ENCODE peak calls at places on chromosomes 2 and 18, in seven cellular contexts. One of them, this sample, is unnamed.

GRCh38 chr2:76252704-76253103 is 542.0 kb upstream of the GCFC2 start:
- DNase-seq in bronchial epithelial cell: no peak
- DNase-seq in cardiac fibroblast: no peak
- DNase-seq in esophagus squamous epithelium: no peak
- DNase-seq in Calu3: no peak
- DNase-seq in AG04449: no peak
- DNase-seq in GM13977: no peak
- DNase-seq in this sample: no peak

GRCh38 chr2:15242936-15243461 is 318.1 kb downstream of the NBAS start:
- DNase-seq in bronchial epithelial cell: no peak
- DNase-seq in cardiac fibroblast: no peak
- DNase-seq in esophagus squamous epithelium: no peak
- DNase-seq in Calu3: no peak
- DNase-seq in AG04449: no peak
- DNase-seq in GM13977: no peak
- DNase-seq in this sample: peak

GRCh38 chr2:236130349-236130998 is 37.7 kb downstream of the GBX2 start:
- DNase-seq in bronchial epithelial cell: no peak
- DNase-seq in cardiac fibroblast: no peak
- DNase-seq in esophagus squamous epithelium: no peak
- DNase-seq in Calu3: no peak
- DNase-seq in AG04449: no peak
- DNase-seq in GM13977: no peak
- DNase-seq in this sample: no peak

GRCh38 chr2:69816923-69817542 is 12.4 kb upstream of the GMCL1 start:
- DNase-seq in bronchial epithelial cell: peak
- DNase-seq in cardiac fibroblast: peak
- DNase-seq in esophagus squamous epithelium: peak
- DNase-seq in Calu3: peak
- DNase-seq in AG04449: peak
- DNase-seq in GM13977: peak
- DNase-seq in this sample: peak

GRCh38 chr2:172836386-172837200 is 100.9 kb downstream of the RAPGEF4 start:
- DNase-seq in bronchial epithelial cell: peak
- DNase-seq in cardiac fibroblast: peak
- DNase-seq in esophagus squamous epithelium: no peak
- DNase-seq in Calu3: peak
- DNase-seq in AG04449: no peak
- DNase-seq in GM13977: no peak
- DNase-seq in this sample: peak

GRCh38 chr2:204473224-204473623 is 72.1 kb upstream of the PARD3B start:
- DNase-seq in bronchial epithelial cell: no peak
- DNase-seq in cardiac fibroblast: no peak
- DNase-seq in esophagus squamous epithelium: no peak
- DNase-seq in Calu3: no peak
- DNase-seq in AG04449: no peak
- DNase-seq in GM13977: no peak
- DNase-seq in this sample: no peak

GRCh38 chr18:50151876-50152275 is 43.1 kb downstream of the MYO5B start:
- DNase-seq in bronchial epithelial cell: peak
- DNase-seq in cardiac fibroblast: peak
- DNase-seq in esophagus squamous epithelium: no peak
- DNase-seq in Calu3: no peak
- DNase-seq in AG04449: no peak
- DNase-seq in GM13977: no peak
- DNase-seq in this sample: no peak

GRCh38 chr18:79965119-79965902 is 868 bp downstream of the HSBP1L1 start:
- DNase-seq in bronchial epithelial cell: peak
- DNase-seq in cardiac fibroblast: peak
- DNase-seq in esophagus squamous epithelium: no peak
- DNase-seq in Calu3: peak
- DNase-seq in AG04449: no peak
- DNase-seq in GM13977: peak
- DNase-seq in this sample: peak

GRCh38 chr2:85326406-85326945 is 1.3 kb downstream of the TGOLN2 start:
- DNase-seq in bronchial epithelial cell: peak
- DNase-seq in cardiac fibroblast: peak
- DNase-seq in esophagus squamous epithelium: no peak
- DNase-seq in Calu3: no peak
- DNase-seq in AG04449: no peak
- DNase-seq in GM13977: peak
- DNase-seq in this sample: no peak

GRCh38 chr2:150438654-150439053 is 48.8 kb downstream of the RND3 start:
- DNase-seq in bronchial epithelial cell: peak
- DNase-seq in cardiac fibroblast: no peak
- DNase-seq in esophagus squamous epithelium: no peak
- DNase-seq in Calu3: no peak
- DNase-seq in AG04449: no peak
- DNase-seq in GM13977: no peak
- DNase-seq in this sample: no peak

GRCh38 chr2:136281281-136282117 is 163.6 kb upstream of the CXCR4 start:
- DNase-seq in bronchial epithelial cell: no peak
- DNase-seq in cardiac fibroblast: no peak
- DNase-seq in esophagus squamous epithelium: no peak
- DNase-seq in Calu3: no peak
- DNase-seq in AG04449: no peak
- DNase-seq in GM13977: no peak
- DNase-seq in this sample: no peak

GRCh38 chr2:96539215-96539920 is 2.8 kb downstream of the ARID5A start:
- DNase-seq in bronchial epithelial cell: no peak
- DNase-seq in cardiac fibroblast: no peak
- DNase-seq in esophagus squamous epithelium: no peak
- DNase-seq in Calu3: no peak
- DNase-seq in AG04449: no peak
- DNase-seq in GM13977: peak
- DNase-seq in this sample: no peak

GRCh38 chr2:155190342-155190741 is 491.8 kb downstream of the KCNJ3 start:
- DNase-seq in bronchial epithelial cell: no peak
- DNase-seq in cardiac fibroblast: no peak
- DNase-seq in esophagus squamous epithelium: no peak
- DNase-seq in Calu3: no peak
- DNase-seq in AG04449: no peak
- DNase-seq in GM13977: no peak
- DNase-seq in this sample: no peak

GRCh38 chr2:37324786-37325624 is at the start of gene PRKD3:
- DNase-seq in bronchial epithelial cell: peak
- DNase-seq in cardiac fibroblast: peak
- DNase-seq in esophagus squamous epithelium: no peak
- DNase-seq in Calu3: peak
- DNase-seq in AG04449: no peak
- DNase-seq in GM13977: peak
- DNase-seq in this sample: no peak

GRCh38 chr2:16010951-16011620 is 70.7 kb downstream of the MYCN start:
- DNase-seq in bronchial epithelial cell: no peak
- DNase-seq in cardiac fibroblast: no peak
- DNase-seq in esophagus squamous epithelium: no peak
- DNase-seq in Calu3: no peak
- DNase-seq in AG04449: no peak
- DNase-seq in GM13977: no peak
- DNase-seq in this sample: no peak

GRCh38 chr2:225041210-225041870 is 928 bp downstream of the DOCK10 start:
- DNase-seq in bronchial epithelial cell: no peak
- DNase-seq in cardiac fibroblast: peak
- DNase-seq in esophagus squamous epithelium: no peak
- DNase-seq in Calu3: peak
- DNase-seq in AG04449: no peak
- DNase-seq in GM13977: peak
- DNase-seq in this sample: peak

GRCh38 chr18:32200766-32201165 is 10.9 kb downstream of the MEP1B start:
- DNase-seq in bronchial epithelial cell: no peak
- DNase-seq in cardiac fibroblast: no peak
- DNase-seq in esophagus squamous epithelium: no peak
- DNase-seq in Calu3: no peak
- DNase-seq in AG04449: no peak
- DNase-seq in GM13977: no peak
- DNase-seq in this sample: no peak

GRCh38 chr2:178225011-178225817 is 30.9 kb downstream of the OSBPL6 start:
- DNase-seq in bronchial epithelial cell: no peak
- DNase-seq in cardiac fibroblast: peak
- DNase-seq in esophagus squamous epithelium: no peak
- DNase-seq in Calu3: no peak
- DNase-seq in AG04449: no peak
- DNase-seq in GM13977: no peak
- DNase-seq in this sample: peak

DNA sequence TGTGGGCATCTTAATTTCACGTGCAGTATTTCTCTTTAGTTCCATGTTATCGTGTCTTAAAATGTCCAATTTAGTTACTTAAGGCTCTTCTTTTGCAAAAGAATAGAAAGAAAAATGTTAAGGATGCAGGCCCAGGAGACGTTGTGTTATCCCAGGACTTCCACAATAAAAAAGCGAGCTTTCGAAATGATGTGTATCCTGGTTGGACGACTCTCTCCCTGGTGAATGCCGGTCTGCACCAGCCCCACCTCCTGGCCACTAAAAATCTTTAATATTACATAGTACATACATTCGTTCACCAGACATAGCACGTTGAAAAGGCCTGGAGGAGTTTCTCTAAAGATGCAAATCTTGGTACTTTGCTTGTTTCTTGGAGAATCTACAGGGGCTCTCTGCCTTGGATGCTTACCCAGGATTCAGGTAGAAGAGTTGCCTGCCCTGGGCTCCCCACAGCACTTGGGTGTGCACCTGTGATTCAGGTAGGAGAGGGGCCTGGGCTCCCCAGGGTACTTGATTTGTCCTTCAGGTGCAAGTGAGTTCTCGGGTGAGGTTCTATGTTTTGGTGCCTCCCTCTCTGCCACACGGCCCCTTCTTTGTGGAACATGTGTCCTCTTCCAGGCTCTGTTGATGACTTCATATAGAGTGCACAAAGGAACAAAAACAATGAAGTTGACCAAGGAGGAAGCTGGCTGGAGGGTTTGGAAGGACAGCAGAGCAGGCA is 26.6 kb downstream of the TWIST2 start:
- DNase-seq in bronchial epithelial cell: no peak
- DNase-seq in cardiac fibroblast: peak
- DNase-seq in esophagus squamous epithelium: no peak
- DNase-seq in Calu3: no peak
- DNase-seq in AG04449: no peak
- DNase-seq in GM13977: no peak
- DNase-seq in this sample: peak
- TF ChIP-seq CTCF in bronchial epithelial cell: no peak
- TF ChIP-seq CTCF in cardiac fibroblast: no peak
- TF ChIP-seq CTCF in esophagus squamous epithelium: no peak
- TF ChIP-seq CTCF in Calu3: no peak
- TF ChIP-seq CTCF in AG04449: peak
- TF ChIP-seq CTCF in GM13977: no peak
- TF ChIP-seq CTCF in this sample: peak

DNA sequence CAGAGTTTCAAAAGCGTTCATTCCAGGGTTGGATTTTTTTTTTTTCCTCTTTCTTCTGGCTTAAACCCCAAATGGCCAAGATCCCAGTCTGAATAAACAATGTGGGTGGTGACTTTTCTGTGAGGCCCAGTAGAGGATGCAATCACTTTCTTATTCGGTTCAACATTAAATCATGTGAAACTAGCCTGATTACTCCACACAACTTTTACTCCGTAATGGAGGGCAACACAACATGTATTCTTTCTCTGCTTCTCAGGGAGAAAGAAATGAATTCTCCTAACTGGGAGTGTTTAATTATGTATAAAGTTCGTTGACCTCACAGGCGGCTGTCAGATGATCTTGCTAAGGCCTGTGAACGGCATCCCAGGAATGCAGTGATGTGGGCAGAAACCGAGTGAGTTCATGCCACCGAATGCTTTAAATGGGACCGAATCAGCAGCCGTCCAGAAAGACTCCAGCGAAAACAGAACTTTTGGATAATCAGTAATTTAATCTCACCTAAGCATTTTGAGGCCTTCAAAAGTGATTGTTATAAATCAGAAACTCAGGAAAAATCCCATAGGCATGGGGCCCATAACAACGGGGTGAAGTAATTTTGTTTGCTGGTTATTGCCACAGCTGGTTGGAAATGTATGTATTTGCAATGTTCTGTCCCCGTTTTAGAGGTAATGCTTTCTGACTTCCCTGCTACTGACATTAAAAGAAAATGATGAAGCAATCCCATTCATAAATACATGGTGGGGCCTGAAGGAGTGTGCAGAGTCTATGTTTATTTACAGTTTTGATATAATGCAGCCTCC is 81.5 kb downstream of the BCL2 start:
- DNase-seq in bronchial epithelial cell: peak
- DNase-seq in cardiac fibroblast: peak
- DNase-seq in esophagus squamous epithelium: no peak
- DNase-seq in Calu3: peak
- DNase-seq in AG04449: peak
- DNase-seq in GM13977: no peak
- DNase-seq in this sample: peak
- TF ChIP-seq CTCF in bronchial epithelial cell: no peak
- TF ChIP-seq CTCF in cardiac fibroblast: no peak
- TF ChIP-seq CTCF in esophagus squamous epithelium: no peak
- TF ChIP-seq CTCF in Calu3: no peak
- TF ChIP-seq CTCF in AG04449: no peak
- TF ChIP-seq CTCF in GM13977: no peak
- TF ChIP-seq CTCF in this sample: no peak

GRCh38 chr2:134460583-134460998 is 206.7 kb downstream of the MGAT5 start:
- DNase-seq in bronchial epithelial cell: peak
- DNase-seq in cardiac fibroblast: peak
- DNase-seq in esophagus squamous epithelium: no peak
- DNase-seq in Calu3: peak
- DNase-seq in AG04449: no peak
- DNase-seq in GM13977: peak
- DNase-seq in this sample: peak
- TF ChIP-seq CTCF in bronchial epithelial cell: peak
- TF ChIP-seq CTCF in cardiac fibroblast: peak
- TF ChIP-seq CTCF in esophagus squamous epithelium: peak
- TF ChIP-seq CTCF in Calu3: peak
- TF ChIP-seq CTCF in AG04449: peak
- TF ChIP-seq CTCF in GM13977: peak
- TF ChIP-seq CTCF in this sample: peak

GRCh38 chr2:61970807-61971556 is 65.5 kb downstream of the COMMD1 start:
- DNase-seq in bronchial epithelial cell: peak
- DNase-seq in cardiac fibroblast: no peak
- DNase-seq in esophagus squamous epithelium: no peak
- DNase-seq in Calu3: peak
- DNase-seq in AG04449: no peak
- DNase-seq in GM13977: no peak
- DNase-seq in this sample: no peak
- TF ChIP-seq CTCF in bronchial epithelial cell: peak
- TF ChIP-seq CTCF in cardiac fibroblast: no peak
- TF ChIP-seq CTCF in esophagus squamous epithelium: no peak
- TF ChIP-seq CTCF in Calu3: no peak
- TF ChIP-seq CTCF in AG04449: no peak
- TF ChIP-seq CTCF in GM13977: no peak
- TF ChIP-seq CTCF in this sample: no peak

GRCh38 chr2:230983566-230983965 is 12.4 kb upstream of the SPATA3 start:
- DNase-seq in bronchial epithelial cell: no peak
- DNase-seq in cardiac fibroblast: no peak
- DNase-seq in esophagus squamous epithelium: no peak
- DNase-seq in Calu3: no peak
- DNase-seq in AG04449: no peak
- DNase-seq in GM13977: no peak
- DNase-seq in this sample: no peak
- TF ChIP-seq CTCF in bronchial epithelial cell: no peak
- TF ChIP-seq CTCF in cardiac fibroblast: no peak
- TF ChIP-seq CTCF in esophagus squamous epithelium: no peak
- TF ChIP-seq CTCF in Calu3: no peak
- TF ChIP-seq CTCF in AG04449: no peak
- TF ChIP-seq CTCF in GM13977: no peak
- TF ChIP-seq CTCF in this sample: no peak

GRCh38 chr2:176830362-176830761 is 382.2 kb upstream of the HNRNPA3 start:
- DNase-seq in bronchial epithelial cell: no peak
- DNase-seq in cardiac fibroblast: no peak
- DNase-seq in esophagus squamous epithelium: no peak
- DNase-seq in Calu3: peak
- DNase-seq in AG04449: no peak
- DNase-seq in GM13977: no peak
- DNase-seq in this sample: no peak
- TF ChIP-seq CTCF in bronchial epithelial cell: no peak
- TF ChIP-seq CTCF in cardiac fibroblast: no peak
- TF ChIP-seq CTCF in esophagus squamous epithelium: no peak
- TF ChIP-seq CTCF in Calu3: peak
- TF ChIP-seq CTCF in AG04449: no peak
- TF ChIP-seq CTCF in GM13977: peak
- TF ChIP-seq CTCF in this sample: no peak

GRCh38 chr2:219433666-219434467 is 776 bp upstream of the SPEG start:
- DNase-seq in bronchial epithelial cell: no peak
- DNase-seq in cardiac fibroblast: peak
- DNase-seq in esophagus squamous epithelium: no peak
- DNase-seq in Calu3: peak
- DNase-seq in AG04449: no peak
- DNase-seq in GM13977: no peak
- DNase-seq in this sample: peak
- TF ChIP-seq CTCF in bronchial epithelial cell: peak
- TF ChIP-seq CTCF in cardiac fibroblast: peak
- TF ChIP-seq CTCF in esophagus squamous epithelium: peak
- TF ChIP-seq CTCF in Calu3: no peak
- TF ChIP-seq CTCF in AG04449: peak
- TF ChIP-seq CTCF in GM13977: peak
- TF ChIP-seq CTCF in this sample: peak